ENCODE peak calls at places on chromosome 6, in five cellular contexts. K is IMR-90, I is H1, C is HepG2, S is K562. F is an unnamed sample.

GRCh38 chr6:14211596-14211961 is 94.0 kb downstream of the CD83 start:
- DNase-seq in K (peak), I (no peak), C (peak), S (peak), F (no peak)

GRCh38 chr6:118963003-118963402 is 28.0 kb upstream of the MCM9 start:
- DNase-seq in K (peak), I (no peak), C (no peak), S (no peak), F (no peak)

GRCh38 chr6:7106752-7107577 is 796 bp upstream of the RREB1 start:
- DNase-seq in K (peak), I (peak), C (no peak), S (peak), F (peak)

GRCh38 chr6:73180076-73180717 is 45.1 kb downstream of the KHDC1L start:
- DNase-seq in K (peak), I (no peak), C (no peak), S (no peak), F (no peak)

GRCh38 chr6:83151114-83151513 is 42.0 kb downstream of the PGM3 start:
- DNase-seq in K (peak), I (no peak), C (no peak), S (no peak), F (no peak)

GRCh38 chr6:7249946-7250643 is 62.9 kb downstream of the SSR1 start:
- DNase-seq in K (peak), I (no peak), C (no peak), S (no peak), F (no peak)

GRCh38 chr6:3962897-3963296 is 113.7 kb downstream of the FAM50B start:
- DNase-seq in K (peak), I (no peak), C (no peak), S (no peak), F (no peak)

GRCh38 chr6:6494677-6495076 is 93.8 kb upstream of the LY86 start:
- DNase-seq in K (no peak), I (peak), C (peak), S (peak), F (peak)

GRCh38 chr6:142879527-142879926 is 65.4 kb downstream of the HIVEP2 start:
- DNase-seq in K (no peak), I (no peak), C (no peak), S (no peak), F (no peak)

GRCh38 chr6:41874741-41875140 is 20.4 kb downstream of the USP49 start:
- DNase-seq in K (no peak), I (no peak), C (no peak), S (no peak), F (no peak)

GRCh38 chr6:84227044-84227433 is 404 bp downstream of the CEP162 start:
- DNase-seq in K (no peak), I (no peak), C (no peak), S (peak), F (no peak)

GRCh38 chr6:111563581-111563980 is 42.1 kb downstream of the TRAF3IP2 start:
- DNase-seq in K (no peak), I (no peak), C (no peak), S (no peak), F (no peak)

GRCh38 chr6:143406673-143407072 is 43.8 kb downstream of the ADAT2 start:
- DNase-seq in K (no peak), I (no peak), C (no peak), S (no peak), F (no peak)

GRCh38 chr6:37657117-37657886 is 40.4 kb downstream of the MDGA1 start:
- DNase-seq in K (peak), I (no peak), C (no peak), S (no peak), F (peak)

GRCh38 chr6:70108230-70108629 is 194.7 kb downstream of the COL9A1 start:
- DNase-seq in K (peak), I (no peak), C (peak), S (peak), F (peak)

GRCh38 chr6:85641916-85642773 is 541 bp downstream of the SYNCRIP start:
- DNase-seq in K (peak), I (no peak), C (peak), S (peak), F (no peak)

GRCh38 chr6:161169690-161170089 is 104.2 kb downstream of the AGPAT4 start:
- DNase-seq in K (peak), I (no peak), C (no peak), S (peak), F (no peak)

GRCh38 chr6:131258816-131259476 is 123.7 kb downstream of the AKAP7 start:
- DNase-seq in K (peak), I (no peak), C (no peak), S (no peak), F (peak)

GRCh38 chr6:133804263-133804662 is 84.7 kb upstream of the TCF21 start:
- DNase-seq in K (peak), I (no peak), C (no peak), S (no peak), F (no peak)

GRCh38 chr6:99305021-99305554 is 44.4 kb downstream of the FAXC start:
- DNase-seq in K (no peak), I (no peak), C (no peak), S (no peak), F (no peak)

GRCh38 chr6:161244725-161245124 is 29.1 kb downstream of the AGPAT4 start:
- DNase-seq in K (no peak), I (peak), C (no peak), S (peak), F (no peak)

GRCh38 chr6:89375427-89375868 is 22.9 kb upstream of the UBE2J1 start:
- DNase-seq in K (no peak), I (peak), C (peak), S (no peak), F (peak)

GRCh38 chr6:43796910-43797890 is 27.2 kb downstream of the VEGFA start:
- DNase-seq in K (no peak), I (no peak), C (no peak), S (no peak), F (no peak)

GRCh38 chr6:52634211-52634610 is 36.7 kb upstream of the TMEM14A start:
- DNase-seq in K (peak), I (no peak), C (no peak), S (no peak), F (no peak)

GRCh38 chr6:150753404-150754184 is 111.9 kb upstream of the MTHFD1L start:
- DNase-seq in K (no peak), I (no peak), C (no peak), S (no peak), F (no peak)

GRCh38 chr6:121210943-121211342 is 123.3 kb downstream of the TBC1D32 start:
- DNase-seq in K (no peak), I (no peak), C (no peak), S (no peak), F (no peak)

GRCh38 chr6:111604259-111605099 is 1.2 kb downstream of the TRAF3IP2 start:
- DNase-seq in K (peak), I (peak), C (no peak), S (no peak), F (no peak)

GRCh38 chr6:141484726-141485125 is 648.0 kb upstream of the GJE1 start:
- DNase-seq in K (peak), I (no peak), C (peak), S (no peak), F (no peak)

GRCh38 chr6:91678679-91679078 is 1091.8 kb upstream of the MAP3K7 start:
- DNase-seq in K (no peak), I (no peak), C (no peak), S (no peak), F (no peak)

GRCh38 chr6:140415266-140415665 is 1040.8 kb upstream of the CITED2 start:
- DNase-seq in K (no peak), I (no peak), C (no peak), S (no peak), F (no peak)

GRCh38 chr6:52577022-52577777 is at the start of gene TRAM2:
- DNase-seq in K (peak), I (peak), C (peak), S (peak), F (peak)

GRCh38 chr6:166423781-166424180 is 41.0 kb upstream of the MPC1 start:
- DNase-seq in K (no peak), I (no peak), C (no peak), S (no peak), F (no peak)
- TF ChIP-seq CEBPB in K (no peak), I (no peak), C (no peak), S (no peak), F (no peak)

GRCh38 chr6:31076611-31077010 is 35.8 kb downstream of the C6orf15 start:
- DNase-seq in K (no peak), I (no peak), C (no peak), S (no peak), F (no peak)
- TF ChIP-seq CEBPB in K (no peak), I (no peak), C (no peak), S (no peak), F (no peak)

GRCh38 chr6:20879121-20879520 is 344.9 kb downstream of the CDKAL1 start:
- DNase-seq in K (no peak), I (no peak), C (no peak), S (no peak), F (no peak)

GRCh38 chr6:20879526-20879925 is 345.3 kb downstream of the CDKAL1 start:
- DNase-seq in K (no peak), I (no peak), C (peak), S (no peak), F (no peak)

GRCh38 chr6:20875369-20875963 is 341.2 kb downstream of the CDKAL1 start:
- DNase-seq in K (peak), I (no peak), C (peak), S (no peak), F (peak)

GRCh38 chr6:20876016-20876415 is 341.8 kb downstream of the CDKAL1 start:
- DNase-seq in K (peak), I (no peak), C (no peak), S (no peak), F (no peak)

DNA sequence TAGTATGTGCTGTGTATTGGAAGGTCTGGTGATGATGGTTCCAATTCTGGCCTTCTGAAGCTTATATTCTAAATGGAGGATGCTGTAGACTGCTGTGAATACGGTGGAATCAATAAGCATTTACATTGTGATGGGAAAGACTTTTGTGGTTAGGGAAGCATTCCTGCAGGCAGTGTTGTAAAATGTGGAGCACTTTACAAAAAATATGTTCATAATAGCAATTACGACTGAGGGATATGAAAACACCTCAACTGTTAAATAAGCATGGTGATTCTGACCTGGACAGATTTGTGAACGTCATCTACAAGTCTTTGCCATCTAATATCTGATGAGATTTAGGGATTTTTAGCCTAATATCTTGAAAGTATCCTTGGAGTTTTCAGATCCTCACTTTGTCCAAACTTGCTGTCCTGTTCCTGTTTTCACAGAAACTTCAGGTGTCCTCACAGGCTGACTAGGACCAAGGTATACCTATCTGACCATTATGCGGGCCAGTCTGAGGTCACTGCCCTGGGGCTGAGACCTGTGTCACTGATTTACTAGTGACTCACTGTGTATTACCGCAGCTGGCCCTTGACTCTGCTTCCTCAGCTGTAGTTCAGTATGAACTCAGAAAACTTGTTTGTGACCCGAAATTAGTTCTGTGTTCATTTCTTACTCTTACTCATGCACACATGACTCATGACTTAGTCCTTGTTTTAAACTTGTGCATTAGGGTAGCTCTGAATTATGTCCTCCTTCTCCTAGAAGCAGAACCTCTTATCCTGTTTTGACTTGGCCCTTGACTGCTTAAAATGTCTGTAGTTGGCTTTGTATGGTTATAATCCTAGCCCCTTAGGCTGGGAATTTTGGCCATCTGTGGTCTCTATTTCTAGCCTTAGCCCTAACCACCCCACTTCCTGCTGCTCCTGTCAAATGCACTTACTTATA is 343.0 kb downstream of the CDKAL1 start:
- DNase-seq in K (peak), I (no peak), C (peak), S (peak), F (peak)
- TF ChIP-seq CEBPB in K (peak), I (no peak), C (peak), S (no peak), F (no peak)

GRCh38 chr6:32816746-32817204 is at the start of gene HLA-DOB:
- DNase-seq in K (peak), I (no peak), C (no peak), S (no peak), F (peak)
- TF ChIP-seq CEBPB in K (no peak), I (no peak), C (no peak), S (no peak), F (no peak)

DNA sequence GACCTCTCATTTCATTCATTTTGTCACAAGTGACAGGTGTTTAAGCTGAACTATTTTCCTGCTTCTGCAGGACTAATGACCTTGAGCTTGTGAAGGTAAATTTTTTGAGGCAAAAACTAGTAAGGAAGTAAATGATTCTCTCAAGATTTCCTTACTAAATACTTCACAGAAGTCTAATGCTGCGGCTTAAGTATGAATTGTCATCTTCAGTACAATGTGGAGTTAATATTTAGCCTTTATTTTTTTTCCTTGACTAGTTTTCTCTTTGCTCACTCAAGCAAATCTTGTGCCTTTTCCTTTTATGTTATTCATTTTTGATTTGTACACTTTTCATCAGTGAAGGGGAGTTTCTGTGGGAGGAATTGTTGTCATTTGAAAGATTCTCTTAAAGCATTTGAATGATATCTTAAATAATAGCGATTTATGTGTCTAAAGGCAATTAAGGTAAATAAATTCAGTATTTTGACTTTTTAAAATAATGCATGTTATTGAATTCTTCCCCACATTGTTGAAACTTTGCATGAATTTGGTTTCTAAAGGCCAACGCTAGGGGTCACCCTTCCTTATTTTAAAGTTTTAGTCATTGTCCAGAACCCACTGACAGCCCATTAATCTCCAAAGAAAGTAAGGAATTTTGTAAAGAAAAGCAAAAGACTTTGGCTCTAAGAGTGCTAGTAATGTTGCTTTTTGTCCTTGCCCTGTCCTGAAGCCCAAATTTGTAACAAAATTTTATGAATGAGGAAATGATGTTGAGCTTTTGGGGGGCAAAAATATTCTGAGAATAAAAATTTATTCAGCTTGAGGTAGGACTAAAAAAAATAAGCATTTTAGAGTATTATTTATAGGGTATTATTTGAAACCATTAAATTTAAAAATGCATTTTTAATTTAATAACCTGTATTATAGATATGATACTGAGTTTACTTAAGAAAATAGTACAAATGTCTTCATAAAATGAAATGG is 157.4 kb upstream of the LAMA2 start:
- DNase-seq in K (peak), I (no peak), C (peak), S (peak), F (peak)
- TF ChIP-seq CEBPB in K (no peak), I (no peak), C (no peak), S (no peak), F (no peak)

DNA sequence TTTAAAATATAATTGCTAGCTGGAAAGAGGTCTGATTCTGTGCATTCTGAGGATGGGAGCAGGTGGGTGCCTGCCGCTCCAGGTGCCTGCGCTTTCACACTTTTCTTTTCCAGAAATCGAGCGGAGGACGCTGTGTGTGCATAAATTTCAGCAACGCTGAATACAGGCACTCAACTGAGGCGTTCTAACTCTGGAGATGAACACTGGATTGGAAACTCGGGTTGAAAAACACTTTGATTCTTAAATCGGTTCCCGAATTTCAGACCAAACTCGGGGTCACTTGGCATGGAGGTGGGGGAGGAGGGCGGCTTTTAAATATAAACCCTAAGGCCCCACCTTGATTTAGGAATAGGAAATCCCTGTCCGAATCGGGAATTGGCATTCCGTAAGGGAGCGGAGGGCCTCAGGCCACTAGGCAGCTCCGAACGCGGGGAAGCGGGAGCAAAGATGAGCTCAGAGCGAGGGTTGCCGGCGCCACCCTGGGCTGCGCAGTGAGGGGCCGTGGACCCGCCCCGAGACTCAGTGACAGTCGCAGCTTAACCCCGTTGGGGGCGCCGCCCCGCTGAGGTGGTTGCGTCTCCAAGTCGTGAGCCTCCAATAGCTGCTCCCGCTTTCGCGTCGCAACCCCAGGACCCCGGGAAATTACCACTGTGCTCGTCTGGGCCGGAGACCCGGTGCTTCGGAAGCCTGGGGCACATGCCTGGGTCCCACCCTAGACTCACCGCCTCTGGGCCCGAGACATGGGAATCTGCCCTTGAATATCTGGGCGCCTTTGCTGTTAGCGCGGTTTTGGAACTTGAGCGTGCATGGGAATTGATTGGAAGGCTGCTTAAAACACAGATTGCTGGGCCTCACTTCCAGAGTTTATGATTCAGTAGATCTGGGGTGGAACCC is 4.5 kb upstream of the SIM1 start:
- DNase-seq in K (no peak), I (peak), C (no peak), S (no peak), F (no peak)
- TF ChIP-seq CEBPB in K (no peak), I (no peak), C (no peak), S (no peak), F (no peak)

GRCh38 chr6:157207521-157208076 is 115.7 kb downstream of the TMEM242 start:
- DNase-seq in K (no peak), I (peak), C (no peak), S (peak), F (no peak)

GRCh38 chr6:157203764-157204163 is 119.6 kb downstream of the TMEM242 start:
- DNase-seq in K (no peak), I (no peak), C (no peak), S (no peak), F (no peak)

GRCh38 chr6:157206359-157206815 is 116.9 kb downstream of the TMEM242 start:
- DNase-seq in K (no peak), I (peak), C (no peak), S (no peak), F (no peak)

GRCh38 chr6:157203312-157203744 is 120.0 kb downstream of the TMEM242 start:
- DNase-seq in K (no peak), I (no peak), C (no peak), S (no peak), F (no peak)

DNA sequence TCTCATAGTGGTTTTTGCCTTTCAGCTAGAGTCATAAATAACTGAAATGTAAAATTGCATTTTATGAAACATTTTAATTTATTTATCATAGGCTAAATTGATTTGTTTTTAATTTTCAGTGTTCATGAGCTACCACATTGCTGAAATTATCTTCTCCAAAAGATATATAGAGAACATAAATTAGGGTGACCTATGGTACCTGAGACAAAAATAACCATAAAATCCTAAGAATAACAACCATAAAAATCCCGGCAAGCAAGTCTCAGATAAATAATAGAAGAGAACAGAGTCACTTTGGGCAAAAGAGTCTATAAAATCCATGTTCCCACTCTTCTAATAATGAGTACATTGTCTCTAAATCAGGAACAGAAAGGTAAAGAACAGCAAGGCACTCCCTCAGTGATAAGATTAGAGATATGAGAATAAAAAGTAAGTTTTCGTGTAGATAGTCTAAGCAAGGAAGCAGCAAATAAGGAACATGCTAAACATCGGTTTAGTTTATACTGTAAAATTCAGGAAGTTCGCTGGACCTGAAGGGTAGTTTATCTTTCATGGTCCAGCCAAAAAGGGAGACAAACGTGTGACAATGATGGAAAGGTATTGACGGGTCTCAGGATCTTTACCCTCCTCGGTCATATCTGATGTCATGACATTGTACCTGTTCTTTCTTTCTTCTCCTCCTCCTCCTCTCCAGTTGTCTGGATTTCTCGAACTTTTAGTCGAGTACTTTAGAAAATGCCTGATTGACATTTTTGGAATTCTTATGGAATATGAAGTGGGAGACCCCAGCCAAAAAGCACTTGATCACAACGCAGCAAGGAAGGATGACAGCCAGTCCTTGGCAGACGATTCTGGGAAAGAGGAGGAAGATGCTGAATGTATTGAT is 117.6 kb downstream of the TMEM242 start:
- DNase-seq in K (no peak), I (no peak), C (no peak), S (no peak), F (no peak)
- TF ChIP-seq CEBPB in K (no peak), I (no peak), C (no peak), S (no peak), F (no peak)

GRCh38 chr6:136763255-136763654 is 29.0 kb downstream of the MAP3K5 start:
- DNase-seq in K (no peak), I (no peak), C (no peak), S (no peak), F (no peak)
- TF ChIP-seq CEBPB in K (no peak), I (no peak), C (no peak), S (no peak), F (no peak)